ENCODE peak calls at places on chromosome 1, in five cellular contexts. W is heart left ventricle, C is uterus, X is HCT116, J is BE2C. Q is an unnamed sample.
A peak's percentile ranks its signal among the peaks of the same experiment; 100 is the strongest.

GRCh38 chr1:246178902-246179301 is 328.2 kb downstream of the SMYD3 start:
- DNase-seq in W (no peak), C (no peak), X (no peak), J (no peak), Q (no peak)

GRCh38 chr1:183021405-183022201 is 1.6 kb upstream of the LAMC1 start:
- DNase-seq in W (no peak), C (no peak), X (no peak), J (no peak), Q (no peak)

GRCh38 chr1:115671176-115672062 is 29.6 kb downstream of the VANGL1 start:
- DNase-seq in W (no peak), C (no peak), X (peak; percentile 81), J (no peak), Q (no peak)

GRCh38 chr1:237794071-237794470 is 96.7 kb downstream of the ZP4 start:
- DNase-seq in W (no peak), C (no peak), X (no peak), J (no peak), Q (no peak)

GRCh38 chr1:17538428-17539130 is 919 bp upstream of the ARHGEF10L start:
- DNase-seq in W (no peak), C (peak; percentile 56), X (no peak), J (peak; percentile 75), Q (peak; percentile 69)

GRCh38 chr1:62689524-62689923 is 1.3 kb upstream of the DOCK7 start:
- DNase-seq in W (no peak), C (no peak), X (peak; percentile 51), J (no peak), Q (no peak)

GRCh38 chr1:209704584-209704983 is at the start of gene HSD11B1:
- DNase-seq in W (peak; percentile 81), C (peak; percentile 87), X (no peak), J (no peak), Q (no peak)

GRCh38 chr1:115764541-115764940 is 4.0 kb downstream of the CASQ2 start:
- DNase-seq in W (no peak), C (no peak), X (peak; percentile 34), J (peak; percentile 42), Q (no peak)

GRCh38 chr1:205576011-205576410 is 55.8 kb downstream of the ELK4 start:
- DNase-seq in W (no peak), C (no peak), X (no peak), J (no peak), Q (no peak)

GRCh38 chr1:15212216-15212988 is 34.6 kb upstream of the FHAD1 start:
- DNase-seq in W (no peak), C (no peak), X (no peak), J (no peak), Q (no peak)

GRCh38 chr1:154931940-154932487 is 4.5 kb downstream of the PMVK start:
- DNase-seq in W (no peak), C (no peak), X (peak; percentile 72), J (no peak), Q (no peak)

GRCh38 chr1:98130406-98130805 is 209.6 kb upstream of the DPYD start:
- DNase-seq in W (no peak), C (no peak), X (no peak), J (no peak), Q (no peak)

GRCh38 chr1:202498542-202498941 is 150.0 kb downstream of the PPP1R12B start:
- DNase-seq in W (no peak), C (no peak), X (no peak), J (no peak), Q (peak; percentile 11)

GRCh38 chr1:11176081-11176706 is 13.0 kb upstream of the ANGPTL7 start:
- DNase-seq in W (peak; percentile 47), C (no peak), X (no peak), J (no peak), Q (no peak)

GRCh38 chr1:6770727-6771567 is 14.3 kb upstream of the CAMTA1 start:
- DNase-seq in W (no peak), C (no peak), X (no peak), J (peak; percentile 38), Q (peak; percentile 30)

GRCh38 chr1:151340870-151341754 is 5.9 kb downstream of the RFX5 start:
- DNase-seq in W (no peak), C (peak; percentile 53), X (peak; percentile 75), J (peak; percentile 67), Q (peak; percentile 85)

GRCh38 chr1:203144661-203145060 is 17.1 kb downstream of the ADORA1 start:
- DNase-seq in W (no peak), C (no peak), X (no peak), J (no peak), Q (no peak)

GRCh38 chr1:5769760-5770159 is 222.5 kb downstream of the NPHP4 start:
- DNase-seq in W (no peak), C (no peak), X (no peak), J (no peak), Q (no peak)

GRCh38 chr1:32413507-32414185 is 19.4 kb upstream of the BSDC1 start:
- DNase-seq in W (peak; percentile 39), C (peak; percentile 42), X (peak; percentile 69), J (peak; percentile 71), Q (peak; percentile 83)

GRCh38 chr1:21205416-21205815 is 28.7 kb upstream of the EIF4G3 start:
- DNase-seq in W (no peak), C (no peak), X (no peak), J (no peak), Q (no peak)

GRCh38 chr1:101237229-101237837 is 514 bp downstream of the S1PR1 start:
- DNase-seq in W (no peak), C (peak; percentile 53), X (no peak), J (no peak), Q (no peak)

GRCh38 chr1:52455686-52456085 is 51.3 kb downstream of the PRPF38A start:
- DNase-seq in W (no peak), C (no peak), X (no peak), J (no peak), Q (no peak)

GRCh38 chr1:235295902-235296350 is 32.1 kb downstream of the ARID4B start:
- DNase-seq in W (no peak), C (no peak), X (peak; percentile 15), J (no peak), Q (no peak)

GRCh38 chr1:11984121-11984520 is 3.9 kb downstream of the MFN2 start:
- DNase-seq in W (no peak), C (no peak), X (no peak), J (no peak), Q (no peak)

GRCh38 chr1:20685099-20685662 is 24.0 kb upstream of the DDOST start:
- DNase-seq in W (peak; percentile 77), C (peak; percentile 49), X (no peak), J (no peak), Q (no peak)

DNA sequence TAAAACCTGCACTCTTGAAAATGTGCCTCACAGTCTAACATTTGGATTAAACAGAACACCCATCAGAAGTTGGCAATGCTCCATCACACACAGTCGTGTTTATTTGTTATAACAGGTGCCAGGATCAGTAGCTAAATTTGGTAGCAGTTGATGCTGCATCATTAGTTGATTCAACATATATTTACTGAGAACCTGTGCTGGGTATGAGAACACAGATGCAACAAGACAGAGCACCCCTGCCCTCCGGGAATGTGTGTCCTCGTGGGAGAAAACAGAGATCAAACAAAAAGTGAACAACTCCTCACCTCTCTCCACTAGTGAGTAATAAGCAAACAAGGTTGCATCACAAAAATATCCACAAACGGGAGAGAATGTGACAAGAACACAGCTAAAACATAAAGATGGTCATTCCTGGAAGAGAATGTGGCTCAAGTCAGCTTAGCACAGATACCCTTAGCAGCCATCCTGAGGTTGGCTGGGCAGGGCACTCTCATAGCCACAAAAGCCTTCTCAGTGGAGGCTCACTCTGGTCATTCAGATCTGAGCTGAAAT is 26.3 kb upstream of the LBR start:
- DNase-seq in W (no peak), C (no peak), X (no peak), J (no peak), Q (no peak)
- H3K4me1 ChIP-seq in W (no peaks in the 10 kb centered on the region), C (no peaks in the 10 kb centered on the region), X (peaks cover 55% of the 10 kb centered on the region), J (no peaks in the 10 kb centered on the region), Q (peaks cover 5% of the 10 kb centered on the region)

DNA sequence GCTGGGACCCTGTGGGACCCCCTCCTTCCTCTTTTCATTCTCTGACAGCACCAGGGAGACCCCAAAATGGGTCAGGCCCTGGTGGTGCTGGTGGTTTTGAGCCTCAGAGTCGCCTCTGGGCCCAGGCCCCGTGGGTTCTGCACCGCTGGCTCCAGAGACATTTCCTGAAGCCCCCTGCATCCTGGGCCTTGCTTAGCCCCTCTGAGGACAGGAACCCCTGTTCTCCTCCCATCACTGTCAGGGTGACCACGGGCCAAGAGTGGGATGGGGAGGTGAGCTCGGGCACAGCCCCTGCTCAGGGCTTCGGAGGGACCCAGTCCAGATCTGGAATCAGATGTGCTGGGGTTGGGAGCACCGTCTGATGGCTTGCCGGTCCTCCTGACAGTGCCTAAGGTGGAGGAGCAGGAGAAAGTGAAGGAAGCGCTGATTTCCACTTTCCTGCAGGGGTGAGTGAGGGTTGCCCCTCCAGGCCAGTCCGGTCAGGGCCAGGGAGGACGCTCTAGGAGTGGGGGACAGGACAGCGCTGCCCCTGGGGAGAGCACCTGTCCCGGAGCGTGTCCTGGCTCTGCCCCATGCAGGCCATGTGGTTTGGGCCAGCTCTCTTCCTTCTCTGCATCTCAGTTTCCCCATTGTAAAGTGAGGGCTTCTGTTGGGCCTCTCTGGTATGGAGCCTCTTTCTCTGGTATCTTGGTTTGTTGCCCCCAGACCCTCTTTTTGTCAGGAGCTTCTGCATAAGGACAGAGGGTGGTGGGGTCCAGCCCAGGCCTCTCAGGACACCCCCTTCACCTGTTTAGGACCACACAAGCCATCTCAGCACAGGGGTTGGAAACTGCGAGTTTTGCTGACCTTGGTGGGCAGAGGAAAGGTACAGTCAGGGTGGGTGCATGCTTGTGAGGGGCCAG is 71.0 kb downstream of the TRIM11 start:
- DNase-seq in W (no peak), C (peak; percentile 3), X (no peak), J (no peak), Q (no peak)
- H3K4me1 ChIP-seq in W (no peaks in the 10 kb centered on the region), C (no peaks in the 10 kb centered on the region), X (no peaks in the 10 kb centered on the region), J (no peaks in the 10 kb centered on the region), Q (no peaks in the 10 kb centered on the region)

GRCh38 chr1:155969377-155969791 is 9.0 kb downstream of the ARHGEF2 start:
- DNase-seq in W (no peak), C (no peak), X (no peak), J (no peak), Q (no peak)

GRCh38 chr1:155970531-155971167 is 7.7 kb downstream of the ARHGEF2 start:
- DNase-seq in W (peak; percentile 87), C (peak; percentile 66), X (no peak), J (no peak), Q (no peak)

GRCh38 chr1:155973723-155974122 is 4.6 kb downstream of the ARHGEF2 start:
- DNase-seq in W (no peak), C (no peak), X (no peak), J (no peak), Q (no peak)

GRCh38 chr1:155974208-155975165 is 3.9 kb downstream of the ARHGEF2 start:
- DNase-seq in W (no peak), C (no peak), X (no peak), J (no peak), Q (no peak)

GRCh38 chr1:155971910-155972809 is 6.2 kb downstream of the ARHGEF2 start:
- DNase-seq in W (no peak), C (no peak), X (no peak), J (no peak), Q (no peak)
- H3K4me1 ChIP-seq in W (peaks cover 89% of the 10 kb centered on the region), C (peaks cover 10% of the 10 kb centered on the region), X (peaks cover 49% of the 10 kb centered on the region), J (peaks cover 10% of the 10 kb centered on the region), Q (peaks cover 61% of the 10 kb centered on the region)

DNA sequence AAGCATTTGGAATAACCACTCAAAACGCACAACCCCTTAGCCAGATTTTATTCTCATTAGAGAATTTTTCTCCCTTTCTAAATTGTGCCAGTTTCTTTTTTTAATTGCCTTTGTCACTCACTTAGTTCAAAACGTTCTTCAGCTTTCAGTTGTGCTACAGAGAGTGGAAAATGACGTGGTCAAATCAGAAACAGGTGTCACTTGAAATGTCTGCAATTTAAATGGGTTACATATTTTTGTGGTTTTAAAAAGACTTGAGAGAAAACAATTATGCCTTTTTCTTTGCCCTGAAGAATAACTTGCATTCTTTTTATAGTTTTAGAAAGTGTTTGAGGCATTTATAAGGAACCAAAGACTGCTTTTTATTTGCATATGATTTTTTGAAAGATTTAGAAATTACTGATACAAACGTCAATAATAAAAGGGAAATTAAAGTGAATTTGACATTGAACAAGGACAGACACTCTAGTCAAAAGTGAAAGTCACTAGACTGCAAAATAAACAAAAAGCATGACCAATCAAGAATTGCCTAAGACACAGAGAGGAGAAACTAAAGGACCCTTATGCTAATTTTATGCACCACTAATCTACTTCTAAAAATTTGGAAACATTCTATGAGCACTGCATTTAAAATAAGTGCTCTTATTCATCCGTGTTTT is 191.0 kb downstream of the TPR start:
- DNase-seq in W (no peak), C (no peak), X (no peak), J (no peak), Q (no peak)
- H3K4me1 ChIP-seq in W (no peaks in the 10 kb centered on the region), C (no peaks in the 10 kb centered on the region), X (peaks cover 41% of the 10 kb centered on the region), J (no peaks in the 10 kb centered on the region), Q (no peaks in the 10 kb centered on the region)

Q was measured in NT2/D1.